ENCODE peak calls at places on chromosomes 7 and 10, in seven cellular contexts. E is stimulated activated CD8-positive, alpha-beta memory T cell treated with anti-CD3 and anti-CD28 coated beads, Interleukin-15, amount 100 ng/mL, for 1 hour; C is iPS DF 6.9; K is skeletal muscle cell; V is iPS-NIHi11; N is cardiac muscle cell; X is H4. Q is an unnamed sample.

GRCh38 chr10:6729071-6729773 is 149.1 kb upstream of the PRKCQ start:
- DNase-seq in E (no peak), C (no peak), K (no peak), V (no peak), N (peak; percentile 31), X (peak; percentile 16), Q (no peak)

GRCh38 chr10:131901181-131901829 is 497 bp downstream of the PPP2R2D start:
- DNase-seq in E (no peak), C (no peak), K (no peak), V (peak; percentile 54), N (peak; percentile 42), X (no peak), Q (no peak)

GRCh38 chr10:62554632-62555199 is 180.5 kb downstream of the ZNF365 start:
- DNase-seq in E (no peak), C (peak; percentile 29), K (peak; percentile 35), V (peak; percentile 68), N (peak; percentile 71), X (peak; percentile 76), Q (peak; percentile 6)

GRCh38 chr7:158838238-158838637 is 8.9 kb upstream of the ESYT2 start:
- DNase-seq in E (no peak), C (no peak), K (no peak), V (no peak), N (no peak), X (no peak), Q (no peak)

GRCh38 chr7:123727071-123727837 is 21.5 kb downstream of the WASL start:
- DNase-seq in E (no peak), C (no peak), K (peak; percentile 87), V (no peak), N (peak; percentile 90), X (peak; percentile 80), Q (no peak)

GRCh38 chr7:97871659-97872024 is 566 bp downstream of the ASNS start:
- DNase-seq in E (no peak), C (no peak), K (no peak), V (peak; percentile 52), N (no peak), X (no peak), Q (peak; percentile 21)

GRCh38 chr10:78515037-78515872 is 481.6 kb downstream of the RPS24 start:
- DNase-seq in E (no peak), C (no peak), K (no peak), V (no peak), N (peak; percentile 12), X (no peak), Q (no peak)

GRCh38 chr10:61895898-61896605 is 5.4 kb upstream of the ARID5B start:
- DNase-seq in E (no peak), C (no peak), K (no peak), V (no peak), N (no peak), X (no peak), Q (no peak)

GRCh38 chr7:74633451-74633921 is 24.0 kb upstream of the GTF2I start:
- DNase-seq in E (no peak), C (no peak), K (no peak), V (no peak), N (no peak), X (no peak), Q (no peak)

GRCh38 chr10:51700228-51700835 is 937 bp upstream of the CSTF2T start:
- DNase-seq in E (no peak), C (no peak), K (no peak), V (peak; percentile 14), N (peak; percentile 45), X (peak; percentile 10), Q (no peak)

GRCh38 chr7:73599151-73599882 is 20.9 kb upstream of the TBL2 start:
- DNase-seq in E (no peak), C (no peak), K (no peak), V (no peak), N (no peak), X (no peak), Q (no peak)